ENCODE peak calls at places on chromosomes 2 and 18, in seven cellular contexts. One of them, this sample, is unnamed.
A peak's percentile ranks its signal among the peaks of the same experiment; 100 is the strongest.

GRCh38 chr2:66803651-66804050 is 368.7 kb downstream of the MEIS1 start:
- DNase-seq in cardiac muscle cell: no peak
- DNase-seq in endothelial cell of umbilical vein: no peak
- DNase-seq in heart right ventricle: no peak
- DNase-seq in adrenal gland: no peak
- DNase-seq in stomach: no peak
- DNase-seq in pancreas: no peak
- DNase-seq in this sample: no peak

GRCh38 chr2:97834610-97835009 is 121.2 kb downstream of the ZAP70 start:
- DNase-seq in cardiac muscle cell: no peak
- DNase-seq in endothelial cell of umbilical vein: no peak
- DNase-seq in heart right ventricle: no peak
- DNase-seq in adrenal gland: no peak
- DNase-seq in stomach: no peak
- DNase-seq in pancreas: no peak
- DNase-seq in this sample: no peak

GRCh38 chr2:38495880-38496279 is 106.8 kb downstream of the HNRNPLL start:
- DNase-seq in cardiac muscle cell: no peak
- DNase-seq in endothelial cell of umbilical vein: no peak
- DNase-seq in heart right ventricle: no peak
- DNase-seq in adrenal gland: no peak
- DNase-seq in stomach: no peak
- DNase-seq in pancreas: no peak
- DNase-seq in this sample: no peak

GRCh38 chr2:162506706-162507105 is 162.8 kb downstream of the GCA start:
- DNase-seq in cardiac muscle cell: no peak
- DNase-seq in endothelial cell of umbilical vein: no peak
- DNase-seq in heart right ventricle: no peak
- DNase-seq in adrenal gland: no peak
- DNase-seq in stomach: no peak
- DNase-seq in pancreas: no peak
- DNase-seq in this sample: no peak

GRCh38 chr18:60147326-60147725 is 225.2 kb downstream of the MC4R start:
- DNase-seq in cardiac muscle cell: no peak
- DNase-seq in endothelial cell of umbilical vein: no peak
- DNase-seq in heart right ventricle: no peak
- DNase-seq in adrenal gland: no peak
- DNase-seq in stomach: no peak
- DNase-seq in pancreas: no peak
- DNase-seq in this sample: no peak

GRCh38 chr2:98900721-98901120 is 35.3 kb downstream of the CRACDL start:
- DNase-seq in cardiac muscle cell: no peak
- DNase-seq in endothelial cell of umbilical vein: no peak
- DNase-seq in heart right ventricle: no peak
- DNase-seq in adrenal gland: no peak
- DNase-seq in stomach: no peak
- DNase-seq in pancreas: no peak
- DNase-seq in this sample: no peak

GRCh38 chr18:34631071-34631470 is 79.0 kb upstream of the DTNA start:
- DNase-seq in cardiac muscle cell: no peak
- DNase-seq in endothelial cell of umbilical vein: no peak
- DNase-seq in heart right ventricle: no peak
- DNase-seq in adrenal gland: no peak
- DNase-seq in stomach: no peak
- DNase-seq in pancreas: no peak
- DNase-seq in this sample: no peak

GRCh38 chr2:237732790-237733349 is 65.7 kb upstream of the RBM44 start:
- DNase-seq in cardiac muscle cell: peak; percentile 38
- DNase-seq in endothelial cell of umbilical vein: peak; percentile 70
- DNase-seq in heart right ventricle: peak; percentile 56
- DNase-seq in adrenal gland: peak; percentile 76
- DNase-seq in stomach: no peak
- DNase-seq in pancreas: no peak
- DNase-seq in this sample: peak; percentile 57

GRCh38 chr2:223725494-223725893 is 111.9 kb downstream of the AP1S3 start:
- DNase-seq in cardiac muscle cell: peak; percentile 62
- DNase-seq in endothelial cell of umbilical vein: peak; percentile 98
- DNase-seq in heart right ventricle: peak; percentile 53
- DNase-seq in adrenal gland: peak; percentile 95
- DNase-seq in stomach: peak; percentile 69
- DNase-seq in pancreas: no peak
- DNase-seq in this sample: peak; percentile 90

GRCh38 chr2:217092710-217093379 is 233.0 kb upstream of the TNP1 start:
- DNase-seq in cardiac muscle cell: no peak
- DNase-seq in endothelial cell of umbilical vein: peak; percentile 41
- DNase-seq in heart right ventricle: no peak
- DNase-seq in adrenal gland: no peak
- DNase-seq in stomach: peak; percentile 61
- DNase-seq in pancreas: no peak
- DNase-seq in this sample: no peak

GRCh38 chr18:48658721-48659120 is 119.9 kb downstream of the CTIF start:
- DNase-seq in cardiac muscle cell: no peak
- DNase-seq in endothelial cell of umbilical vein: no peak
- DNase-seq in heart right ventricle: no peak
- DNase-seq in adrenal gland: no peak
- DNase-seq in stomach: peak; percentile 7
- DNase-seq in pancreas: no peak
- DNase-seq in this sample: peak; percentile 5

GRCh38 chr18:48660346-48661228 is 121.8 kb downstream of the CTIF start:
- DNase-seq in cardiac muscle cell: no peak
- DNase-seq in endothelial cell of umbilical vein: no peak
- DNase-seq in heart right ventricle: no peak
- DNase-seq in adrenal gland: peak; percentile 57
- DNase-seq in stomach: peak; percentile 24
- DNase-seq in pancreas: no peak
- DNase-seq in this sample: peak; percentile 17

GRCh38 chr18:48657446-48658120 is 118.8 kb downstream of the CTIF start:
- DNase-seq in cardiac muscle cell: no peak
- DNase-seq in endothelial cell of umbilical vein: no peak
- DNase-seq in heart right ventricle: no peak
- DNase-seq in adrenal gland: no peak
- DNase-seq in stomach: no peak
- DNase-seq in pancreas: no peak
- DNase-seq in this sample: no peak

GRCh38 chr18:48661421-48661820 is 122.6 kb downstream of the CTIF start:
- DNase-seq in cardiac muscle cell: no peak
- DNase-seq in endothelial cell of umbilical vein: no peak
- DNase-seq in heart right ventricle: no peak
- DNase-seq in adrenal gland: no peak
- DNase-seq in stomach: no peak
- DNase-seq in pancreas: no peak
- DNase-seq in this sample: peak; percentile 6

DNA sequence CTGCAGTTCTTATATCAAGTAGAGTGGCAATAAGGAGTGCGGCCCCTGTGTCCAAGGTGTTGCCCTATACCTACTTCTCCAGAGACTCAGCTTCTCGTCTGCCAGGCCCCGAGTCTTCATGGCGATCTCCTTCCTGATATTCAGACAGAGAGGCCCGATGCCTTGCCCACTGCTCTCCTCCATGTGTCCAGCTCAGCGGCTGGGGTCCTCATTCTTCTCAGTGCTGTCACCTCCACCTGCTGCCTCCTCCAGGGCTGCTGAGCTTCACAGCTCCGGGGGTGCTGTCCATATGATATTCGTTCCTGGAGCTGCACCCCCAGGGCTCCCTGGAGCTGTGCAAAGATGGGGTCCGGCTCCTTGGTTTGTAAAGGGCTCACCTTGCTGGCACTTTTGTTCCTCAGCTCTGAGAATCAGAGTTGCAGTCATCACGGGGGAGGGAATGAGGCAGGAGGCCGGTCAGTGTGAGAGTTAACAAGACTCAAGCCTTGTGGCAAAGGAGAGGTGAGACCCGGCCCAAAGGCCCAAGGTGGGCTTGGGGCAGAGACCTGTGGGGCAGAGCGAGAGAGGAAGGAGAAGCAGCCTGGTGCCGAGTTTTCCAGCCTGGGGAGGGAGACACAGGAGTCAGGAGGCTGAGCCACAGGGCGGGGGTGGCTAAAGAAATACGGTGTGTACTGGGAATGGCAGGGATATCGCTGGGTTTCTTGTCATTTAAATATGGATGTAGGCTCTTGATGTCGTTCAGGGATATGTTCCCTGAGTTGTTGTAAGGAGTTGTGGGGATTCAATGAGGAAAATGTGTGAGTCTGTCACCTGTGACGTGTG is 120.6 kb downstream of the CTIF start:
- DNase-seq in cardiac muscle cell: no peak
- DNase-seq in endothelial cell of umbilical vein: no peak
- DNase-seq in heart right ventricle: no peak
- DNase-seq in adrenal gland: no peak
- DNase-seq in stomach: peak; percentile 21
- DNase-seq in pancreas: no peak
- DNase-seq in this sample: no peak
- H3K4me1 ChIP-seq in cardiac muscle cell: peaks cover 12% of the 10 kb centered on the region
- H3K4me1 ChIP-seq in endothelial cell of umbilical vein: peaks cover 5% of the 10 kb centered on the region
- H3K4me1 ChIP-seq in heart right ventricle: peaks cover 57% of the 10 kb centered on the region
- H3K4me1 ChIP-seq in adrenal gland: peaks cover 6% of the 10 kb centered on the region
- H3K4me1 ChIP-seq in stomach: peaks cover 39% of the 10 kb centered on the region
- H3K4me1 ChIP-seq in pancreas: no peaks in the 10 kb centered on the region
- H3K4me1 ChIP-seq in this sample: no peaks in the 10 kb centered on the region

DNA sequence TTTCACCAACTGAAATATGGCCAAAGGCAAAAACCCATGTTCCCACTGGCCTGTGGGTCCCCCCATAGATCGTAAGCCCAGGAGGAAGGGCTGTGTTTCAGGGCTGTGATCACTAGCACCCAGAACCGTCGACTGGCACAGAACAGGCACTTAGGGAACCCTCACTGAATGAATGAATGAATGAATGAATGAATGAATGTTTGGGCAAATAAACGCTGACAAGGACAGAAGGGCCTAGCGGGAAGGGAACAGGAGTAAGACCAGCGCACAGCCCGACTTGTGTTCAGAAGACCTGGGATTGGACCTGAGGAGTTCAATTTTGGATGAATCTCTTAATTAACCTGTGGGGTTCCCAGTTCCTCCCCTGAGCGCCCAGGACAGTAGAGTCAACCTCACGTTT is 76.2 kb downstream of the TPO start:
- DNase-seq in cardiac muscle cell: no peak
- DNase-seq in endothelial cell of umbilical vein: no peak
- DNase-seq in heart right ventricle: no peak
- DNase-seq in adrenal gland: no peak
- DNase-seq in stomach: peak; percentile 3
- DNase-seq in pancreas: peak; percentile 13
- DNase-seq in this sample: no peak
- H3K36me3 ChIP-seq in cardiac muscle cell: no peaks in the 10 kb centered on the region
- H3K36me3 ChIP-seq in endothelial cell of umbilical vein: no peaks in the 10 kb centered on the region
- H3K36me3 ChIP-seq in heart right ventricle: no peaks in the 10 kb centered on the region
- H3K36me3 ChIP-seq in adrenal gland: no peaks in the 10 kb centered on the region
- H3K36me3 ChIP-seq in stomach: no peaks in the 10 kb centered on the region
- H3K36me3 ChIP-seq in pancreas: no peaks in the 10 kb centered on the region
- H3K36me3 ChIP-seq in this sample: no peaks in the 10 kb centered on the region

GRCh38 chr2:199019898-199020507 is 437.7 kb downstream of the SATB2 start:
- DNase-seq in cardiac muscle cell: peak; percentile 41
- DNase-seq in endothelial cell of umbilical vein: no peak
- DNase-seq in heart right ventricle: no peak
- DNase-seq in adrenal gland: peak; percentile 25
- DNase-seq in stomach: no peak
- DNase-seq in pancreas: no peak
- DNase-seq in this sample: no peak
- TF ChIP-seq CTCF in cardiac muscle cell: peak; percentile 27
- TF ChIP-seq CTCF in endothelial cell of umbilical vein: peak; percentile 6
- TF ChIP-seq CTCF in heart right ventricle: no peak
- TF ChIP-seq CTCF in adrenal gland: peak; percentile 28
- TF ChIP-seq CTCF in stomach: no peak
- TF ChIP-seq CTCF in pancreas: no peak
- TF ChIP-seq CTCF in this sample: no peak

DNA sequence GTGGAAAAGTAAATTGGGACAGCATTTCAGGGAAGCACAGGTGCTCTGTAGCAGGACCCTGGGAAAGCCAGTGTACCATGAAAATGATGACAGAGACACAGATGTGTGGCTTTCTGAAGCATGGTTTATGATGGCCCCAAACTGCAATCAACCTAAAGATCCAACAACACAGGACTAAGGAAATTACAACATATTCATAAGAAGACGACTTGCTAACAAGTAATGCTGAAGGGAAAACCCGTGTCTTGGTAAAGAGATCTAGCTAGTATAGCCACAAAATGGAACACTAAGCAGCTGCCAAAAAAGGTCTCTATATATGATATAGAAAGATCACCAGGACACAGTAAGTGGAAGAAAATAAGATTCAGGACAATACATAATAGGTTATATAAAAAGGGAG is 53.2 kb downstream of the UXS1 start:
- DNase-seq in cardiac muscle cell: no peak
- DNase-seq in endothelial cell of umbilical vein: peak; percentile 58
- DNase-seq in heart right ventricle: no peak
- DNase-seq in adrenal gland: no peak
- DNase-seq in stomach: no peak
- DNase-seq in pancreas: no peak
- DNase-seq in this sample: no peak
- H3K4me1 ChIP-seq in cardiac muscle cell: peaks cover 5% of the 10 kb centered on the region
- H3K4me1 ChIP-seq in endothelial cell of umbilical vein: peaks cover 7% of the 10 kb centered on the region
- H3K4me1 ChIP-seq in heart right ventricle: peaks cover 35% of the 10 kb centered on the region
- H3K4me1 ChIP-seq in adrenal gland: no peaks in the 10 kb centered on the region
- H3K4me1 ChIP-seq in stomach: peaks cover 41% of the 10 kb centered on the region
- H3K4me1 ChIP-seq in pancreas: no peaks in the 10 kb centered on the region
- H3K4me1 ChIP-seq in this sample: no peaks in the 10 kb centered on the region

GRCh38 chr2:43579275-43579981 is 16.4 kb downstream of the THADA start:
- DNase-seq in cardiac muscle cell: no peak
- DNase-seq in endothelial cell of umbilical vein: no peak
- DNase-seq in heart right ventricle: no peak
- DNase-seq in adrenal gland: no peak
- DNase-seq in stomach: no peak
- DNase-seq in pancreas: no peak
- DNase-seq in this sample: no peak
- H3K36me3 ChIP-seq in cardiac muscle cell: peaks cover 17% of the 10 kb centered on the region
- H3K36me3 ChIP-seq in endothelial cell of umbilical vein: peaks cover 9% of the 10 kb centered on the region
- H3K36me3 ChIP-seq in heart right ventricle: peaks cover 95% of the 10 kb centered on the region
- H3K36me3 ChIP-seq in adrenal gland: no peaks in the 10 kb centered on the region
- H3K36me3 ChIP-seq in stomach: peaks cover 90% of the 10 kb centered on the region
- H3K36me3 ChIP-seq in pancreas: peaks cover 17% of the 10 kb centered on the region
- H3K36me3 ChIP-seq in this sample: no peaks in the 10 kb centered on the region

GRCh38 chr18:56878712-56879111 is 227.6 kb downstream of the WDR7 start:
- DNase-seq in cardiac muscle cell: no peak
- DNase-seq in endothelial cell of umbilical vein: no peak
- DNase-seq in heart right ventricle: no peak
- DNase-seq in adrenal gland: no peak
- DNase-seq in stomach: no peak
- DNase-seq in pancreas: no peak
- DNase-seq in this sample: no peak
- TF ChIP-seq CTCF in cardiac muscle cell: no peak
- TF ChIP-seq CTCF in endothelial cell of umbilical vein: no peak
- TF ChIP-seq CTCF in heart right ventricle: no peak
- TF ChIP-seq CTCF in adrenal gland: no peak
- TF ChIP-seq CTCF in stomach: no peak
- TF ChIP-seq CTCF in pancreas: no peak
- TF ChIP-seq CTCF in this sample: no peak

GRCh38 chr2:8626572-8626971 is 55.3 kb upstream of the ID2 start:
- DNase-seq in cardiac muscle cell: no peak
- DNase-seq in endothelial cell of umbilical vein: no peak
- DNase-seq in heart right ventricle: no peak
- DNase-seq in adrenal gland: no peak
- DNase-seq in stomach: no peak
- DNase-seq in pancreas: no peak
- DNase-seq in this sample: no peak
- H3K4me1 ChIP-seq in cardiac muscle cell: peaks cover 4% of the 10 kb centered on the region
- H3K4me1 ChIP-seq in endothelial cell of umbilical vein: no peaks in the 10 kb centered on the region
- H3K4me1 ChIP-seq in heart right ventricle: no peaks in the 10 kb centered on the region
- H3K4me1 ChIP-seq in adrenal gland: no peaks in the 10 kb centered on the region
- H3K4me1 ChIP-seq in stomach: peaks cover 23% of the 10 kb centered on the region
- H3K4me1 ChIP-seq in pancreas: peaks cover 19% of the 10 kb centered on the region
- H3K4me1 ChIP-seq in this sample: peaks cover 1% of the 10 kb centered on the region

This sample was measured in uterus.